ENCODE peak calls at places on chromosomes 11 and 22, in six cellular contexts. J, C, E, A, O and I are unnamed samples.
A peak's percentile ranks its signal among the peaks of the same experiment; 100 is the strongest.

GRCh38 chr11:12540075-12540685 is 134.0 kb upstream of the TEAD1 start:
- DNase-seq in E (peak; percentile 65), A (peak; percentile 62), J (no peak), O (no peak), C (no peak), I (no peak)

GRCh38 chr22:29769723-29770321 is 2.7 kb downstream of the UQCR10 start:
- DNase-seq in A (no peak), E (no peak), O (no peak), C (no peak), J (no peak), I (no peak)

GRCh38 chr11:123392813-123393212 is 37.3 kb upstream of the GRAMD1B start:
- DNase-seq in E (no peak), A (no peak), C (no peak), O (no peak), J (no peak), I (no peak)

GRCh38 chr11:92886243-92886905 is 83.1 kb upstream of the MTNR1B start:
- DNase-seq in A (peak; percentile 42), J (peak; percentile 55), C (peak; percentile 79), E (peak; percentile 69), O (peak; percentile 37), I (peak; percentile 34)

GRCh38 chr22:47772864-47773263 is 1010.4 kb downstream of the TBC1D22A start:
- DNase-seq in O (no peak), J (no peak), A (no peak), C (no peak), E (no peak), I (no peak)

GRCh38 chr11:70530629-70531185 is 132.4 kb downstream of the CTTN start:
- DNase-seq in E (no peak), J (no peak), C (no peak), O (no peak), A (no peak), I (no peak)

GRCh38 chr11:78763664-78764063 is 189.0 kb upstream of the NARS2 start:
- DNase-seq in A (no peak), O (no peak), J (no peak), C (no peak), E (no peak), I (no peak)

GRCh38 chr11:77071671-77072605 is 5.2 kb downstream of the CAPN5 start:
- DNase-seq in A (peak; percentile 15), C (no peak), O (peak; percentile 26), J (no peak), E (peak; percentile 22), I (peak; percentile 12)

GRCh38 chr11:16831281-16832192 is 93.1 kb downstream of the C11orf58 start:
- DNase-seq in J (no peak), E (peak; percentile 25), A (no peak), C (no peak), O (no peak), I (no peak)

GRCh38 chr22:38074181-38075104 is 9.5 kb downstream of the SLC16A8 start:
- DNase-seq in A (peak; percentile 37), C (no peak), J (peak; percentile 20), E (peak; percentile 36), O (no peak), I (peak; percentile 79)

GRCh38 chr22:46290121-46290842 is 6.4 kb upstream of the GTSE1 start:
- DNase-seq in O (no peak), C (no peak), E (no peak), J (no peak), A (no peak), I (no peak)

GRCh38 chr22:45903355-45904149 is 73.4 kb downstream of the WNT7B start:
- DNase-seq in C (peak; percentile 9), E (peak; percentile 59), A (peak; percentile 58), O (peak; percentile 18), J (peak; percentile 70), I (no peak)

GRCh38 chr11:35862666-35863065 is 81.2 kb upstream of the LDLRAD3 start:
- DNase-seq in E (no peak), A (no peak), J (no peak), C (no peak), O (no peak), I (no peak)

GRCh38 chr11:103887001-103887680 is 149.3 kb upstream of the DDI1 start:
- DNase-seq in A (no peak), O (no peak), J (no peak), C (no peak), E (no peak), I (no peak)

GRCh38 chr22:20016734-20017621 is at the start of gene ARVCF:
- DNase-seq in E (peak; percentile 91), J (peak; percentile 86), O (peak; percentile 87), A (peak; percentile 88), C (peak; percentile 94), I (peak; percentile 94)

GRCh38 chr11:38411149-38411548 is 1813.1 kb upstream of the RAG2 start:
- DNase-seq in A (no peak), E (no peak), O (no peak), J (no peak), C (no peak), I (peak; percentile 30)
- TF ChIP-seq CTCF in A (no peak), E (peak; percentile 26), O (no peak), J (peak; percentile 16), C (no peak), I (peak; percentile 64)

GRCh38 chr22:37043828-37044538 is 7.6 kb upstream of the KCTD17 start:
- DNase-seq in C (peak; percentile 88), E (peak; percentile 61), A (peak; percentile 25), J (peak; percentile 58), O (peak; percentile 44), I (peak; percentile 50)
- TF ChIP-seq CTCF in C (peak; percentile 69), E (peak; percentile 70), A (peak; percentile 51), J (peak; percentile 91), O (peak; percentile 68), I (peak; percentile 62)

GRCh38 chr11:45683285-45684058 is 18.1 kb upstream of the CHST1 start:
- DNase-seq in O (no peak), J (no peak), E (no peak), C (no peak), A (no peak), I (no peak)
- TF ChIP-seq CTCF in O (no peak), J (no peak), E (no peak), C (no peak), A (no peak), I (no peak)

GRCh38 chr22:42296381-42296853 is 26.0 kb upstream of the TCF20 start:
- DNase-seq in A (no peak), C (no peak), E (no peak), O (no peak), J (no peak), I (no peak)
- TF ChIP-seq CTCF in A (no peak), C (no peak), E (no peak), O (no peak), J (peak; percentile 29), I (no peak)